ENCODE peak calls at places on chromosome 5, in seven cellular contexts. W is fibroblast of the aortic adventitia; V is GM23338; H is effector memory CD4-positive, alpha-beta T cell; X is AG04449; B is choroid plexus epithelial cell; U is OCI-LY7. R is an unnamed sample.

GRCh38 chr5:52007230-52007858 is 624.1 kb downstream of the ISL1 start:
- DNase-seq in W (peak; percentile 50), V (peak; percentile 66), H (no peak), X (no peak), B (peak; percentile 51), U (peak; percentile 38), R (no peak)

GRCh38 chr5:60701317-60701988 is 1.5 kb upstream of the DEPDC1B start:
- DNase-seq in W (no peak), V (no peak), H (no peak), X (no peak), B (no peak), U (no peak), R (no peak)

GRCh38 chr5:181111010-181111409 is 20.0 kb downstream of the OR2V1 start:
- DNase-seq in W (no peak), V (peak; percentile 34), H (no peak), X (no peak), B (no peak), U (no peak), R (no peak)

GRCh38 chr5:97801497-97801896 is 618.5 kb upstream of the RIOK2 start:
- DNase-seq in W (no peak), V (no peak), H (no peak), X (no peak), B (no peak), U (no peak), R (no peak)

GRCh38 chr5:32446660-32447059 is 2.1 kb upstream of the ZFR start:
- DNase-seq in W (no peak), V (no peak), H (no peak), X (no peak), B (no peak), U (peak; percentile 12), R (peak; percentile 76)

GRCh38 chr5:170737591-170737990 is 45.9 kb upstream of the GABRP start:
- DNase-seq in W (no peak), V (no peak), H (no peak), X (no peak), B (no peak), U (no peak), R (no peak)

GRCh38 chr5:43281840-43282658 is 31.2 kb downstream of the HMGCS1 start:
- DNase-seq in W (peak; percentile 49), V (no peak), H (no peak), X (no peak), B (no peak), U (no peak), R (no peak)

GRCh38 chr5:140840978-140841962 is at the start of gene PCDHA8:
- DNase-seq in W (no peak), V (peak; percentile 88), H (no peak), X (no peak), B (no peak), U (peak; percentile 35), R (no peak)

GRCh38 chr5:176667637-176668036 is 20.4 kb downstream of the TSPAN17 start:
- DNase-seq in W (no peak), V (peak; percentile 30), H (no peak), X (no peak), B (no peak), U (no peak), R (no peak)

GRCh38 chr5:84306617-84307016 is 78.1 kb downstream of the EDIL3 start:
- DNase-seq in W (no peak), V (no peak), H (no peak), X (no peak), B (no peak), U (no peak), R (no peak)

GRCh38 chr5:68953885-68954617 is 139.8 kb upstream of the SLC30A5 start:
- DNase-seq in W (peak; percentile 30), V (no peak), H (no peak), X (no peak), B (peak; percentile 3), U (no peak), R (no peak)

GRCh38 chr5:107428303-107428761 is 242.4 kb downstream of the EFNA5 start:
- DNase-seq in W (peak; percentile 8), V (no peak), H (no peak), X (no peak), B (no peak), U (no peak), R (no peak)

GRCh38 chr5:167030500-167031120 is 1260.8 kb upstream of the WWC1 start:
- DNase-seq in W (no peak), V (peak; percentile 94), H (no peak), X (no peak), B (no peak), U (no peak), R (no peak)

GRCh38 chr5:10827571-10827970 is 66.5 kb upstream of the DAP start:
- DNase-seq in W (no peak), V (no peak), H (no peak), X (no peak), B (no peak), U (no peak), R (no peak)

GRCh38 chr5:168974081-168974480 is 326.9 kb downstream of the SLIT3 start:
- DNase-seq in W (peak; percentile 41), V (no peak), H (no peak), X (no peak), B (no peak), U (no peak), R (no peak)

GRCh38 chr5:157222506-157223230 is 42.0 kb downstream of the ITK start:
- DNase-seq in W (peak; percentile 15), V (no peak), H (peak; percentile 57), X (peak; percentile 47), B (peak; percentile 63), U (no peak), R (no peak)

GRCh38 chr5:115962239-115962564 is at the start of gene LVRN:
- DNase-seq in W (no peak), V (no peak), H (no peak), X (no peak), B (no peak), U (no peak), R (no peak)

GRCh38 chr5:115963566-115963965 is 1.3 kb downstream of the LVRN start:
- DNase-seq in W (no peak), V (peak; percentile 68), H (no peak), X (no peak), B (peak; percentile 60), U (no peak), R (no peak)

GRCh38 chr5:115956957-115957356 is 5.3 kb upstream of the LVRN start:
- DNase-seq in W (no peak), V (no peak), H (no peak), X (no peak), B (no peak), U (no peak), R (no peak)

GRCh38 chr5:115962565-115963402 is 509 bp downstream of the LVRN start:
- DNase-seq in W (no peak), V (peak; percentile 70), H (no peak), X (no peak), B (no peak), U (no peak), R (peak; percentile 50)

GRCh38 chr5:115961413-115962238 is 649 bp upstream of the LVRN start:
- DNase-seq in W (peak; percentile 38), V (peak; percentile 75), H (no peak), X (no peak), B (no peak), U (no peak), R (no peak)
- H3K4me3 ChIP-seq in W (peak overlapping the region; percentile 25), V (peak overlapping the region; percentile 76), H (no peak overlapping the region), X (peak overlapping the region; percentile 40), B (peak overlapping the region; percentile 61), U (no peak overlapping the region), R (no peak overlapping the region)

GRCh38 chr5:172820046-172820767 is 13.8 kb upstream of the ERGIC1 start:
- DNase-seq in W (peak; percentile 52), V (no peak), H (no peak), X (no peak), B (peak; percentile 70), U (no peak), R (peak; percentile 70)
- H3K4me3 ChIP-seq in W (no peak overlapping the region), V (no peak overlapping the region), H (no peak overlapping the region), X (no peak overlapping the region), B (no peak overlapping the region), U (no peak overlapping the region), R (no peak overlapping the region)

GRCh38 chr5:155343468-155343867 is 329.9 kb downstream of the KIF4B start:
- DNase-seq in W (no peak), V (no peak), H (no peak), X (no peak), B (no peak), U (no peak), R (no peak)

DNA sequence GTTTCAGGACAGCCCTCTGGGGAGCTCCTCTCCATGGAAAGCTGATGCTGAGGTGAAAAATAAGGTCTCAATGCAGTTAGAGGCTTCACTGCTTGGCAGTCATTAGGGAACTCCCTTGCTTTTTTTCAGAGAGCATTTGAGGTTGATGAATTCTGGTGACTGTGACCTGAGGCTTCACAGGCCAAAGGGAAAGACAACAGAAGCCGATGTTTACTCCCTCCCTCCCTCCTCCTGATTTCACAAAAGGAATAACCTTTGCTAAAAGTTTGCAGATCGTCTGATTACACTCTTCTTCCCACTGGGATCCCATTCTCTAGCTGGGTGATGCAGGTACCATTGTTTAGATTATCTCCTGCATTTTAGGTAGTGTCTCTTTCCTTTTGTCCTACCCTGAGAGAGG is 329.4 kb downstream of the KIF4B start:
- DNase-seq in W (no peak), V (no peak), H (no peak), X (no peak), B (no peak), U (no peak), R (no peak)
- H3K4me3 ChIP-seq in W (no peak overlapping the region), V (no peak overlapping the region), H (no peak overlapping the region), X (no peak overlapping the region), B (no peak overlapping the region), U (no peak overlapping the region), R (no peak overlapping the region)

GRCh38 chr5:125200842-125201373 is 454.5 kb upstream of the ZNF608 start:
- DNase-seq in W (no peak), V (no peak), H (no peak), X (no peak), B (no peak), U (peak; percentile 22), R (no peak)
- H3K4me3 ChIP-seq in W (peak overlapping the region; percentile 15), V (peak overlapping the region; percentile 39), H (no peak overlapping the region), X (peak overlapping the region; percentile 49), B (peak overlapping the region; percentile 37), U (peak overlapping the region; percentile 62), R (no peak overlapping the region)

R was measured in mucosa of descending colon.